ENCODE peak calls at places on chromosomes 13 and 19, in nine cellular contexts. T is AG10803, K is aorta, P is cardiac fibroblast, D is lung, Q is BE2C, W is foreskin fibroblast, J is ovary, F is fibroblast of villous mesenchyme. G is an unnamed sample.
A peak's percentile ranks its signal among the peaks of the same experiment; 100 is the strongest.

GRCh38 chr13:34591163-34591562 is 350.9 kb upstream of the NBEA start:
- DNase-seq in J (no peak), T (peak; percentile 4), D (no peak), Q (no peak), W (no peak), K (no peak), P (no peak), F (no peak), G (no peak)

GRCh38 chr19:47539747-47540311 is 25.0 kb upstream of the NAPA start:
- DNase-seq in J (no peak), W (no peak), Q (no peak), D (no peak), F (no peak), T (no peak), P (no peak), K (no peak), G (no peak)

GRCh38 chr13:20160346-20161274 is at the start of gene GJA3:
- DNase-seq in Q (no peak), W (peak; percentile 75), D (no peak), K (no peak), P (peak; percentile 25), J (no peak), F (peak; percentile 31), T (peak; percentile 4), G (peak; percentile 57)

GRCh38 chr13:99665716-99666115 is 164.4 kb downstream of the TM9SF2 start:
- DNase-seq in W (no peak), D (no peak), F (no peak), K (no peak), J (no peak), Q (no peak), P (no peak), T (no peak), G (no peak)

GRCh38 chr13:110637747-110638146 is 22.4 kb downstream of the NAXD start:
- DNase-seq in F (no peak), D (no peak), T (no peak), Q (no peak), J (no peak), K (no peak), P (no peak), W (no peak), G (no peak)

GRCh38 chr13:114140131-114140908 is 7.9 kb upstream of the RASA3 start:
- DNase-seq in P (no peak), D (no peak), F (no peak), K (peak; percentile 58), W (no peak), J (no peak), Q (no peak), T (no peak), G (no peak)

GRCh38 chr13:76972430-76972829 is 19.5 kb upstream of the CLN5 start:
- DNase-seq in T (no peak), W (no peak), K (no peak), F (no peak), Q (no peak), J (no peak), D (no peak), P (peak; percentile 35), G (no peak)

GRCh38 chr13:72146816-72147215 is 279.8 kb upstream of the DACH1 start:
- DNase-seq in T (no peak), F (no peak), Q (no peak), K (no peak), D (no peak), W (no peak), J (no peak), P (no peak), G (no peak)

GRCh38 chr13:102687520-102687919 is 7.3 kb downstream of the METTL21C start:
- DNase-seq in F (no peak), P (no peak), Q (no peak), T (no peak), W (no peak), D (no peak), K (no peak), J (no peak), G (no peak)

GRCh38 chr19:39637891-39638290 is 17.8 kb upstream of the LGALS16 start:
- DNase-seq in K (no peak), J (no peak), D (no peak), F (no peak), P (no peak), W (no peak), Q (no peak), T (no peak), G (no peak)

GRCh38 chr19:31698352-31698751 is 349.1 kb upstream of the TSHZ3 start:
- DNase-seq in Q (no peak), W (no peak), K (no peak), J (no peak), D (no peak), P (no peak), F (peak; percentile 7), T (no peak), G (no peak)

GRCh38 chr13:98761126-98761978 is 8.9 kb upstream of the SLC15A1 start:
- DNase-seq in T (peak; percentile 78), W (peak; percentile 55), Q (no peak), P (peak; percentile 75), F (peak; percentile 85), K (no peak), J (no peak), D (no peak), G (no peak)

GRCh38 chr19:53951436-53951835 is 11.3 kb upstream of the CACNG8 start:
- DNase-seq in W (no peak), Q (no peak), T (no peak), P (no peak), K (no peak), D (no peak), F (no peak), J (no peak), G (no peak)

GRCh38 chr19:10000171-10000826 is 10.0 kb downstream of the COL5A3 start:
- DNase-seq in D (peak; percentile 51), Q (peak; percentile 80), J (peak; percentile 72), T (peak; percentile 73), P (peak; percentile 80), F (peak; percentile 74), W (peak; percentile 82), K (peak; percentile 83), G (peak; percentile 59)

GRCh38 chr13:46334423-46334822 is 52.6 kb downstream of the RUBCNL start:
- DNase-seq in D (no peak), Q (no peak), T (no peak), P (no peak), J (no peak), K (no peak), W (no peak), F (no peak), G (no peak)

GRCh38 chr19:56476671-56477428 is at the start of gene ZNF667:
- DNase-seq in W (peak; percentile 68), T (peak; percentile 67), F (peak; percentile 40), D (no peak), K (no peak), J (no peak), Q (peak; percentile 16), P (peak; percentile 47), G (no peak)

GRCh38 chr19:10871711-10872550 is 578 bp downstream of the CARM1 start:
- DNase-seq in D (peak; percentile 40), K (peak; percentile 86), T (no peak), W (peak; percentile 46), J (peak; percentile 67), P (peak; percentile 20), F (no peak), Q (peak; percentile 46), G (no peak)

GRCh38 chr19:54332149-54332548 is 6.8 kb downstream of the LILRA4 start:
- DNase-seq in P (no peak), Q (no peak), K (no peak), W (no peak), T (no peak), J (no peak), D (no peak), F (no peak), G (no peak)

GRCh38 chr19:42409477-42409876 is 17.7 kb downstream of the LIPE start:
- DNase-seq in T (no peak), K (no peak), W (peak; percentile 57), D (no peak), Q (no peak), P (no peak), J (no peak), F (no peak), G (no peak)
- H3K4me3 ChIP-seq in T (no peak overlapping the region), K (no peak overlapping the region), W (no peak overlapping the region), D (no peak overlapping the region), Q (no peak overlapping the region), P (no peak overlapping the region), J (no peak overlapping the region), F (no peak overlapping the region), G (no peak overlapping the region)

DNA sequence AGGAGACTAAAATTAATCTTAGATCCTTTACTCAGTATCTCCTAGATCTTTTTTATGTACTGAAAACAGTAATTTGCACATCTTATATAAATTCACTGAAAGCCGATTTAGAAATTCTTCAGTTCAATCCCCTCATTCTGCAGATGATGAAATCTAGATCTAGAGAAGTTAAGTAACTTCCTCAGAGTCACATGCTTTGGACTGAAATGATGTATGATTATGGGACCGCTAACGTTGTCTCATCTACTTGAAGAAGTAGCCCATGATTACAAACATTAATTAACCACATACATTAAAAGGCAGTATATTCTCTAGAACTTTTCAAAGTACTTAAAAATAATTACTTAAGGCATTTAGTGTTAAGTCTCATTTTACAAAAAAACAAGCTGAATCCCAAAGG is 37.8 kb downstream of the ELF1 start:
- DNase-seq in W (no peak), F (peak; percentile 29), T (no peak), K (no peak), P (peak; percentile 63), Q (no peak), J (no peak), D (no peak), G (no peak)
- H3K4me3 ChIP-seq in W (no peak overlapping the region), F (no peak overlapping the region), T (no peak overlapping the region), K (no peak overlapping the region), P (peak overlapping the region; percentile 21), Q (no peak overlapping the region), J (no peak overlapping the region), D (no peak overlapping the region), G (no peak overlapping the region)

DNA sequence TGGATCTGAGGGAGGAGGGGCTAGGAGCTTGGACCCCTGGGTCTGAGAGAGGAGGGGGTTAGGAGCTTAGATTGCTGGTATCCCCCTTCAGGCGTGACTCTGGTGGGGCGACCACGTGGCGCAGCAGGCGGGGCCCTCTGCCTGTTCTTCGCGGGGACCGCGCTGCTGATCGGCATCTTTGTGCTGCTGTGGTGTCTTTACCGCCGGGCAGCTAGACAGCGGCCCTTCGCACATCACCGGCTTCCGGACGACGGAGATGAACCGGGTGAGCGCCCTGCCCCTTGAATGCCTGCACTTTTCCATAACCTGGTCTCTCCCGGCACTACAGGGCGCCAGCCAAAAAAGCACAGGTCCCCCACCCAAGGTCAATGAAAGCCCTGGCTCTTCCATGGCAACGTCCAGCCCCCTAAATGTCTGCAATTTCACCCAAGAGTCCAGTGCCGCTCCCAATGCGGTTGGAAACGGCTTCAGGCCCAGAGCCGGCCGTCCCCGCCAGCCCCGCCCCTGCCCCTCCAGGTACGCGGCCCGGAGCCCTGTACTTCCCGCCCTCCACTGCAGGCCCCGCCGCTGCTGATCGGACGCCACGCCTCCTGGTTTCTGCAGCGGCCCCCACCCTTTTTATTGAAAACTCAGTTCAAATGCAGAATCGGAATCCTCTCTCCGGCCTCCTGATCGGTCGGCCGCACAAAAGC is 2.8 kb downstream of the GFY start:
- DNase-seq in W (peak; percentile 33), F (no peak), J (no peak), P (no peak), D (no peak), Q (peak; percentile 39), T (no peak), K (no peak), G (no peak)
- H3K4me3 ChIP-seq in W (no peak overlapping the region), F (no peak overlapping the region), J (no peak overlapping the region), P (no peak overlapping the region), D (no peak overlapping the region), Q (peak overlapping the region; percentile 34), T (no peak overlapping the region), K (no peak overlapping the region), G (peak overlapping the region; percentile 5)

DNA sequence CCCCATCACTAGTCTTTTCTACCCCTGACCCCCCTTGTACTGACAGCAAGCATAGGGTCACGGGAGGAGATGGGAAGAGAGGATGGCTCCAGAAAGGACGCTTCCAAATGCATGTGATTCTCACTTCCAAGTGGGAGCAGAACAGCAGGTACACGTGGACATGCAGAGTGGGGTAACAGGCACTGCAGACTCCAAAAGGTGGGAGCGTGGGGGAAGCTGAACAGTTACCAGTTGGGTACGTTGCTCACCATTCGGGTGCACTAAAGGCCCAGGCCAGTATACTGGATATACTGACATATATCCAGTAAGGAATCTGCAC is 2.3 kb upstream of the ETV2 start:
- DNase-seq in Q (no peak), D (no peak), W (no peak), F (no peak), P (no peak), J (no peak), K (no peak), T (no peak), G (no peak)
- H3K4me3 ChIP-seq in Q (no peak overlapping the region), D (no peak overlapping the region), W (no peak overlapping the region), F (no peak overlapping the region), P (no peak overlapping the region), J (no peak overlapping the region), K (no peak overlapping the region), T (no peak overlapping the region), G (no peak overlapping the region)